ENCODE peak calls at places on chromosomes 12 and 14, in five cellular contexts. K is immature natural killer cell; Z is H54; Y is effector memory CD4-positive, alpha-beta T cell; C is brain microvascular endothelial cell. N is an unnamed sample.

GRCh38 chr14:92641306-92641705 is 107.1 kb downstream of the LGMN start:
- DNase-seq in K (no peak), Z (no peak), Y (no peak), C (no peak), N (no peak)

GRCh38 chr14:55626131-55626530 is 46.1 kb downstream of the KTN1 start:
- DNase-seq in K (no peak), Z (no peak), Y (no peak), C (no peak), N (no peak)

GRCh38 chr14:31787377-31787776 is 226.2 kb downstream of the NUBPL start:
- DNase-seq in K (no peak), Z (no peak), Y (no peak), C (peak; percentile 19), N (no peak)

GRCh38 chr12:104426926-104427546 is 29.7 kb upstream of the CHST11 start:
- DNase-seq in K (peak; percentile 7), Z (no peak), Y (no peak), C (peak; percentile 22), N (peak; percentile 53)

GRCh38 chr12:123815968-123816367 is 53.9 kb downstream of the DNAH10 start:
- DNase-seq in K (no peak), Z (no peak), Y (no peak), C (no peak), N (no peak)

GRCh38 chr12:6899837-6900519 is 4.6 kb upstream of the LRRC23 start:
- DNase-seq in K (no peak), Z (no peak), Y (no peak), C (no peak), N (peak; percentile 79)

GRCh38 chr14:59190372-59190771 is 1.9 kb downstream of the DAAM1 start:
- DNase-seq in K (no peak), Z (peak; percentile 19), Y (no peak), C (no peak), N (no peak)

GRCh38 chr12:111636209-111636928 is 37.3 kb upstream of the ATXN2 start:
- DNase-seq in K (no peak), Z (no peak), Y (no peak), C (peak; percentile 40), N (peak; percentile 64)

GRCh38 chr12:15629761-15630160 is 159.4 kb downstream of the EPS8 start:
- DNase-seq in K (no peak), Z (no peak), Y (no peak), C (no peak), N (peak; percentile 70)

GRCh38 chr12:122732611-122733010 is 2.0 kb upstream of the HCAR1 start:
- DNase-seq in K (no peak), Z (no peak), Y (no peak), C (no peak), N (no peak)

GRCh38 chr14:69719501-69719951 is 47.4 kb upstream of the SRSF5 start:
- DNase-seq in K (no peak), Z (no peak), Y (no peak), C (peak; percentile 92), N (peak; percentile 93)

GRCh38 chr14:95620659-95621059 is 65.6 kb upstream of the TCL1B start:
- DNase-seq in K (no peak), Z (peak; percentile 31), Y (no peak), C (no peak), N (no peak)

GRCh38 chr14:78840898-78841297 is 670.7 kb downstream of the NRXN3 start:
- DNase-seq in K (no peak), Z (no peak), Y (no peak), C (no peak), N (no peak)

GRCh38 chr12:107200394-107200793 is 107.0 kb upstream of the CRY1 start:
- DNase-seq in K (no peak), Z (peak; percentile 28), Y (no peak), C (peak; percentile 28), N (peak; percentile 58)

GRCh38 chr12:43345023-43345422 is 207.0 kb downstream of the ADAMTS20 start:
- DNase-seq in K (no peak), Z (no peak), Y (no peak), C (no peak), N (no peak)

GRCh38 chr12:12511021-12511783 is 51.5 kb downstream of the DUSP16 start:
- DNase-seq in K (no peak), Z (no peak), Y (no peak), C (no peak), N (no peak)

GRCh38 chr12:22037952-22038351 is 8.1 kb upstream of the CMAS start:
- DNase-seq in K (no peak), Z (no peak), Y (no peak), C (no peak), N (no peak)

GRCh38 chr14:55684956-55685584 is 105.1 kb downstream of the KTN1 start:
- DNase-seq in K (no peak), Z (no peak), Y (no peak), C (no peak), N (no peak)

GRCh38 chr12:19402743-19403400 is 36.4 kb upstream of the AEBP2 start:
- DNase-seq in K (no peak), Z (no peak), Y (no peak), C (peak; percentile 15), N (peak; percentile 59)

GRCh38 chr12:103093499-103094106 is 136.1 kb downstream of the ASCL1 start:
- DNase-seq in K (no peak), Z (no peak), Y (no peak), C (no peak), N (no peak)

GRCh38 chr12:30989754-30990153 is 63.2 kb downstream of the TSPAN11 start:
- DNase-seq in K (no peak), Z (no peak), Y (no peak), C (no peak), N (no peak)

GRCh38 chr12:52634266-52635056 is 16.1 kb upstream of the KRT73 start:
- DNase-seq in K (no peak), Z (no peak), Y (no peak), C (no peak), N (no peak)

GRCh38 chr12:11703378-11703777 is 53.9 kb downstream of the ETV6 start:
- DNase-seq in K (no peak), Z (no peak), Y (no peak), C (no peak), N (no peak)

GRCh38 chr12:53726946-53727309 is 324 bp downstream of the CALCOCO1 start:
- DNase-seq in K (peak; percentile 19), Z (no peak), Y (no peak), C (no peak), N (peak; percentile 36)

GRCh38 chr12:7113389-7113871 is 4.4 kb upstream of the C1RL start:
- DNase-seq in K (peak; percentile 58), Z (no peak), Y (no peak), C (peak; percentile 12), N (peak; percentile 39)

GRCh38 chr12:131007031-131007793 is 53.5 kb downstream of the ADGRD1 start:
- DNase-seq in K (no peak), Z (no peak), Y (no peak), C (no peak), N (no peak)

GRCh38 chr12:121289962-121290361 is 6.5 kb downstream of the CAMKK2 start:
- DNase-seq in K (no peak), Z (no peak), Y (no peak), C (no peak), N (no peak)

GRCh38 chr14:39469094-39469710 is 37.0 kb upstream of the FBXO33 start:
- DNase-seq in K (peak; percentile 9), Z (no peak), Y (no peak), C (no peak), N (no peak)

GRCh38 chr12:12736759-12737676 is 19.9 kb downstream of the CDKN1B start:
- DNase-seq in K (peak; percentile 78), Z (no peak), Y (peak; percentile 30), C (no peak), N (peak; percentile 80)

GRCh38 chr12:68530965-68531364 is 79.7 kb upstream of the RAP1B start:
- DNase-seq in K (no peak), Z (no peak), Y (no peak), C (peak; percentile 73), N (peak; percentile 88)

GRCh38 chr12:131057211-131057721 is 103.6 kb downstream of the ADGRD1 start:
- DNase-seq in K (no peak), Z (no peak), Y (no peak), C (no peak), N (no peak)

GRCh38 chr14:91911474-91912032 is 35.9 kb downstream of the FBLN5 start:
- DNase-seq in K (peak; percentile 20), Z (peak; percentile 44), Y (peak; percentile 20), C (peak; percentile 5), N (peak; percentile 49)